ENCODE peak calls at places on chromosomes 13 and 19, in four cellular contexts. H is GM12865, S is GM23338, K is foreskin fibroblast. T is an unnamed sample.

GRCh38 chr19:41853768-41854167 is 6.3 kb upstream of the RPS19 start:
- DNase-seq in S (no peak), H (no peak), K (no peak), T (no peak)

GRCh38 chr19:4519521-4520277 is 1.4 kb upstream of the PLIN4 start:
- DNase-seq in H (no peak), K (no peak), S (no peak), T (no peak)

GRCh38 chr19:10226376-10227214 is 4.5 kb downstream of the S1PR2 start:
- DNase-seq in K (peak; percentile 91), S (no peak), H (no peak), T (peak; percentile 86)

GRCh38 chr13:39637890-39638289 is 17.6 kb upstream of the COG6 start:
- DNase-seq in H (no peak), S (no peak), K (no peak), T (no peak)

GRCh38 chr19:2726160-2726855 is 5.1 kb upstream of the DIRAS1 start:
- DNase-seq in H (no peak), S (no peak), K (no peak), T (no peak)

GRCh38 chr13:27338207-27338606 is 67.6 kb downstream of the RASL11A start:
- DNase-seq in H (no peak), K (no peak), S (no peak), T (no peak)

GRCh38 chr13:89899302-89900103 is 1448.0 kb upstream of the MIR17HG start:
- DNase-seq in S (no peak), H (no peak), K (no peak), T (no peak)

GRCh38 chr13:50664961-50665360 is 178.5 kb downstream of the DLEU7 start:
- DNase-seq in K (no peak), S (no peak), H (no peak), T (no peak)

GRCh38 chr13:98476106-98476505 is 100.8 kb downstream of the STK24 start:
- DNase-seq in S (peak; percentile 80), H (peak; percentile 79), K (no peak), T (no peak)

GRCh38 chr13:95027638-95028037 is 273.6 kb downstream of the ABCC4 start:
- DNase-seq in S (no peak), H (no peak), K (no peak), T (no peak)

GRCh38 chr13:39048806-39049205 is 10.6 kb downstream of the NHLRC3 start:
- DNase-seq in S (no peak), H (no peak), K (no peak), T (no peak)

GRCh38 chr13:111344471-111345191 is 24.2 kb downstream of the TEX29 start:
- DNase-seq in K (peak; percentile 78), S (peak; percentile 92), H (no peak), T (peak; percentile 32)

GRCh38 chr13:102392810-102393209 is 9.0 kb downstream of the FGF14 start:
- DNase-seq in K (no peak), S (no peak), H (no peak), T (no peak)

GRCh38 chr19:6739390-6739883 is at the start of gene TRIP10:
- DNase-seq in K (peak; percentile 66), S (peak; percentile 84), H (peak; percentile 89), T (no peak)

GRCh38 chr13:44259045-44260042 is 114.3 kb upstream of the SERP2 start:
- DNase-seq in K (no peak), S (no peak), H (peak; percentile 89), T (no peak)

GRCh38 chr13:41231786-41232185 is 31.6 kb downstream of the MTRF1 start:
- DNase-seq in S (no peak), K (no peak), H (peak; percentile 28), T (no peak)

GRCh38 chr13:92843549-92843948 is 383.1 kb upstream of the GPC6 start:
- DNase-seq in S (no peak), K (peak; percentile 70), H (peak; percentile 26), T (peak; percentile 79)

GRCh38 chr13:94123543-94123942 is 355.9 kb downstream of the DCT start:
- DNase-seq in S (no peak), K (no peak), H (no peak), T (no peak)

GRCh38 chr13:50760751-50761150 is 82.7 kb downstream of the DLEU7 start:
- DNase-seq in S (no peak), K (no peak), H (no peak), T (no peak)

DNA sequence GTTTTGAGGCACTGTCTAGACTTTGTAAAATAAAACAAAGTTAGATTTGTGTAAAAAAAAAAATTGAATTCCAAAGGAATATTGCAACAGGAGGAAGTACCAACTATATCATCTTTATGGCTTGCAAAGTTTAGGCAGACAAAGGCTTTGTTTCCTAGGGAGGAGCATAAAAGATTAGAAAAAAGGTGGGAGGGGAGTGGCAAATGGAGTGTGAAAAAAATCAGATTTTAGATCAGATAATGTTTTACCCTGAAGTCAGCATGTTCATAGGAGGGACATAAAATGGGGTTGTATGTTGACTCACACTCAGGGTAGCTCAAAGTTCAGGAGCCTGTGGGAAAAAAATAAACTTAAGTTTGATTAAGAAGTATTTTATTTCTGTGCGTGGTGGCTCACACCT is 3.7 kb downstream of the ZNF85 start:
- DNase-seq in H (no peak), K (no peak), S (no peak), T (no peak)
- H3K4me3 ChIP-seq in H (no peak overlapping the region), K (no peak overlapping the region), S (no peak overlapping the region), T (no peak overlapping the region)

GRCh38 chr13:109842521-109842920 is 56.1 kb upstream of the IRS2 start:
- DNase-seq in H (no peak), S (no peak), K (no peak), T (no peak)
- H3K4me3 ChIP-seq in H (no peak overlapping the region), S (no peak overlapping the region), K (no peak overlapping the region), T (no peak overlapping the region)

GRCh38 chr13:29791508-29791907 is 58.9 kb downstream of the UBL3 start:
- DNase-seq in H (peak; percentile 6), K (no peak), S (no peak), T (no peak)
- H3K4me3 ChIP-seq in H (no peak overlapping the region), K (no peak overlapping the region), S (no peak overlapping the region), T (no peak overlapping the region)

GRCh38 chr13:112670864-112671263 is 19.0 kb upstream of the ATP11A start:
- DNase-seq in K (no peak), H (no peak), S (no peak), T (no peak)
- H3K4me3 ChIP-seq in K (no peak overlapping the region), H (no peak overlapping the region), S (no peak overlapping the region), T (no peak overlapping the region)

GRCh38 chr13:30119476-30119875 is 187.9 kb downstream of the KATNAL1 start:
- DNase-seq in K (peak; percentile 83), S (no peak), H (peak; percentile 34), T (no peak)
- H3K4me3 ChIP-seq in K (peak overlapping the region; percentile 27), S (no peak overlapping the region), H (no peak overlapping the region), T (no peak overlapping the region)

DNA sequence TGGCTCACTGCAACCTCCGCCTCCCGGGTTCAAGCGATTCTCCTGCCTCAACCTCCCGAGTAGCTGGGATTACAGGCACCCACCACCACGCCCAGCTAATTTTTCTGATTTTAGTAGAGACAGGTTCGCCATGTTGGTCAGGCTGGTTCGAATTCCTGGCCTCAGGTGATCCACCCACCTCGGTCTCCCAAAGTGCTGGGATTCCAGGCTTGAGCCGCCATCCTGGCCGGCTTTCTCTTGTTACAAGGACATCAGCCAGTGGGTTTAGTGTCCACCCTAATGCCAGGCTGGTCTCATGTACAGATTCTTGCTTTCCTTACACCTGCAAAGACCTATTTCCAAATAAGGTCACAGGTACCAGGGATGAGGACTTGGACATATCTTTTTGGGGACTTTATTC is 6.8 kb downstream of the PIK3R2 start:
- DNase-seq in H (no peak), K (no peak), S (no peak), T (no peak)
- H3K4me3 ChIP-seq in H (no peak overlapping the region), K (no peak overlapping the region), S (no peak overlapping the region), T (no peak overlapping the region)

GRCh38 chr19:11377756-11378155 is 3.3 kb downstream of the SWSAP1 start:
- DNase-seq in H (no peak), K (peak; percentile 26), S (no peak), T (no peak)

GRCh38 chr19:11380653-11381534 is 3.2 kb downstream of the EPOR start:
- DNase-seq in K (peak; percentile 91), S (peak; percentile 100), H (peak; percentile 99), T (peak; percentile 74)

GRCh38 chr19:11381535-11382369 is 2.4 kb downstream of the EPOR start:
- DNase-seq in K (peak; percentile 92), H (peak; percentile 98), S (peak; percentile 96), T (peak; percentile 46)

GRCh38 chr19:11378319-11379189 is 4.1 kb downstream of the SWSAP1 start:
- DNase-seq in H (peak; percentile 56), K (peak; percentile 74), S (peak; percentile 86), T (peak; percentile 58)

GRCh38 chr19:11379857-11380350 is 4.2 kb downstream of the EPOR start:
- DNase-seq in H (no peak), S (no peak), K (no peak), T (no peak)
- H3K4me3 ChIP-seq in H (peak overlapping the region; percentile 79), S (peak overlapping the region; percentile 58), K (no peak overlapping the region), T (no peak overlapping the region)

GRCh38 chr13:49629196-49629938 is 1.1 kb downstream of the ARL11 start:
- DNase-seq in K (no peak), S (no peak), H (peak; percentile 20), T (no peak)

GRCh38 chr13:49629947-49630346 is 1.6 kb downstream of the ARL11 start:
- DNase-seq in H (no peak), K (no peak), S (no peak), T (no peak)

GRCh38 chr13:49630580-49630979 is 2.3 kb downstream of the ARL11 start:
- DNase-seq in K (no peak), S (no peak), H (no peak), T (no peak)

GRCh38 chr13:49625392-49626137 is 2.7 kb upstream of the ARL11 start:
- DNase-seq in K (peak; percentile 32), S (no peak), H (no peak), T (no peak)

GRCh38 chr13:49627831-49628652 is at the start of gene ARL11:
- DNase-seq in K (no peak), H (peak; percentile 89), S (peak; percentile 90), T (no peak)
- H3K4me3 ChIP-seq in K (no peak within 1 kb of the TSS), H (peak within 1 kb of the TSS; percentile 88), S (peak within 1 kb of the TSS; percentile 45), T (no peak within 1 kb of the TSS)